ENCODE peak calls at places on chromosome 18, in seven cellular contexts. R, T, Z, G, Y, A and X are unnamed samples.

GRCh38 chr18:46950064-46950656 is 32.8 kb downstream of the KATNAL2 start:
- DNase-seq in R (peak; percentile 51), A (peak; percentile 32), Z (no peak), G (no peak), Y (no peak), T (no peak), X (no peak)

GRCh38 chr18:62325806-62326645 is 916 bp downstream of the TNFRSF11A start:
- DNase-seq in T (no peak), G (no peak), A (peak; percentile 26), Z (no peak), R (peak; percentile 50), Y (no peak), X (no peak)

GRCh38 chr18:43863180-43863579 is 585.9 kb upstream of the SYT4 start:
- DNase-seq in R (no peak), T (no peak), Y (no peak), Z (no peak), A (no peak), G (no peak), X (no peak)

GRCh38 chr18:48402953-48403352 is 6.2 kb downstream of the ZBTB7C start:
- DNase-seq in Y (no peak), R (no peak), T (no peak), Z (no peak), G (no peak), A (peak; percentile 68), X (no peak)

GRCh38 chr18:78979058-78979680 is 449 bp upstream of the SALL3 start:
- DNase-seq in R (no peak), A (no peak), Z (no peak), G (no peak), T (no peak), Y (peak; percentile 81), X (no peak)

GRCh38 chr18:10213526-10213925 is 240.9 kb upstream of the APCDD1 start:
- DNase-seq in Z (no peak), T (no peak), Y (no peak), A (peak; percentile 84), G (no peak), R (peak; percentile 22), X (no peak)

GRCh38 chr18:48753741-48754140 is 197.0 kb downstream of the SMAD7 start:
- DNase-seq in R (no peak), Y (no peak), T (no peak), G (no peak), A (no peak), Z (no peak), X (no peak)

GRCh38 chr18:74493689-74494088 is 2.5 kb upstream of the CNDP2 start:
- DNase-seq in A (peak; percentile 65), Y (no peak), Z (no peak), T (no peak), G (no peak), R (peak; percentile 39), X (no peak)

GRCh38 chr18:55322176-55322735 is 265.7 kb downstream of the TCF4 start:
- DNase-seq in T (peak; percentile 82), Y (no peak), A (peak; percentile 96), G (peak; percentile 45), Z (peak; percentile 93), R (peak; percentile 78), X (peak; percentile 89)

GRCh38 chr18:27964811-27965210 is 212.1 kb downstream of the CDH2 start:
- DNase-seq in T (no peak), Y (no peak), G (no peak), A (no peak), R (no peak), Z (no peak), X (no peak)

GRCh38 chr18:23828426-23828825 is 139.2 kb downstream of the LAMA3 start:
- DNase-seq in Z (no peak), Y (no peak), G (no peak), T (no peak), A (peak; percentile 88), R (peak; percentile 47), X (no peak)

GRCh38 chr18:26902296-26902695 is 36.8 kb upstream of the AQP4 start:
- DNase-seq in G (no peak), T (no peak), Y (no peak), Z (no peak), R (no peak), A (no peak), X (no peak)

GRCh38 chr18:5144629-5145028 is 52.4 kb downstream of the AKAIN1 start:
- DNase-seq in Z (no peak), G (no peak), R (no peak), Y (no peak), T (no peak), A (no peak), X (no peak)

GRCh38 chr18:11991021-11991770 is 9.9 kb downstream of the IMPA2 start:
- DNase-seq in G (no peak), R (no peak), T (no peak), A (no peak), Y (no peak), Z (no peak), X (no peak)

GRCh38 chr18:45519881-45520280 is 95.4 kb upstream of the SLC14A2 start:
- DNase-seq in A (no peak), G (no peak), Z (no peak), T (no peak), Y (no peak), R (no peak), X (no peak)

GRCh38 chr18:9475643-9476580 is 599 bp downstream of the RALBP1 start:
- DNase-seq in R (peak; percentile 81), G (no peak), Y (no peak), T (no peak), Z (no peak), A (peak; percentile 46), X (peak; percentile 67)

GRCh38 chr18:59549797-59550516 is 147.3 kb downstream of the CCBE1 start:
- DNase-seq in Z (no peak), G (no peak), R (no peak), Y (no peak), A (no peak), T (no peak), X (peak; percentile 82)

GRCh38 chr18:4040391-4041172 is 414.5 kb downstream of the DLGAP1 start:
- DNase-seq in G (no peak), A (no peak), T (no peak), Y (no peak), Z (no peak), R (no peak), X (no peak)

GRCh38 chr18:48428494-48429177 is 19.5 kb upstream of the ZBTB7C start:
- DNase-seq in G (no peak), A (peak; percentile 50), T (no peak), R (no peak), Z (no peak), Y (no peak), X (no peak)